ENCODE peak calls at places on chromosomes 1 and 21, in ten cellular contexts. P is IMR-90, L is testis, D is body of pancreas, T is breast epithelium, Q is GM12878, I is suprapubic skin, C is H54, E is uterus, O is Peyer's patch. F is an unnamed sample.

GRCh38 chr1:203467550-203467921 is 8.1 kb upstream of the PRELP start:
- DNase-seq in P (no peak), L (peak), D (peak), T (peak), Q (no peak), I (peak), C (no peak), E (peak), O (no peak), F (no peak)

GRCh38 chr1:223700942-223701637 is 11.2 kb upstream of the CAPN2 start:
- DNase-seq in P (peak), L (peak), D (no peak), T (peak), Q (no peak), I (no peak), C (no peak), E (peak), O (peak), F (peak)

GRCh38 chr1:108502624-108503023 is 52.5 kb downstream of the NBPF6 start:
- DNase-seq in P (peak), L (no peak), D (no peak), T (no peak), Q (no peak), I (no peak), C (no peak), E (no peak), O (no peak), F (no peak)

GRCh38 chr1:41762251-41762650 is 156.5 kb downstream of the HIVEP3 start:
- DNase-seq in P (no peak), L (no peak), D (no peak), T (no peak), Q (no peak), I (no peak), C (no peak), E (no peak), O (no peak), F (no peak)

GRCh38 chr1:32703479-32704291 is 1.1 kb upstream of the SYNC start:
- DNase-seq in P (peak), L (peak), D (no peak), T (peak), Q (no peak), I (peak), C (peak), E (peak), O (no peak), F (no peak)

GRCh38 chr1:171983584-171983983 is 142.3 kb downstream of the DNM3 start:
- DNase-seq in P (peak), L (no peak), D (no peak), T (no peak), Q (no peak), I (no peak), C (no peak), E (no peak), O (no peak), F (no peak)

GRCh38 chr1:205677152-205677551 is 3.2 kb downstream of the SLC45A3 start:
- DNase-seq in P (no peak), L (no peak), D (no peak), T (no peak), Q (no peak), I (no peak), C (no peak), E (no peak), O (no peak), F (peak)

GRCh38 chr21:27423906-27424595 is 457.2 kb upstream of the ADAMTS5 start:
- DNase-seq in P (peak), L (no peak), D (no peak), T (no peak), Q (no peak), I (no peak), C (no peak), E (no peak), O (no peak), F (no peak)

GRCh38 chr1:226384717-226385116 is 23.2 kb downstream of the PARP1 start:
- DNase-seq in P (no peak), L (no peak), D (no peak), T (no peak), Q (no peak), I (peak), C (no peak), E (no peak), O (no peak), F (no peak)

GRCh38 chr21:17784604-17785402 is 34.4 kb downstream of the C21orf91 start:
- DNase-seq in P (no peak), L (no peak), D (no peak), T (no peak), Q (peak), I (no peak), C (no peak), E (no peak), O (no peak), F (no peak)

GRCh38 chr1:203410117-203410900 is 59.4 kb upstream of the FMOD start:
- DNase-seq in P (no peak), L (peak), D (no peak), T (no peak), Q (no peak), I (no peak), C (no peak), E (peak), O (no peak), F (no peak)

GRCh38 chr21:15027056-15027455 is 37.7 kb downstream of the NRIP1 start:
- DNase-seq in P (no peak), L (no peak), D (no peak), T (no peak), Q (no peak), I (no peak), C (no peak), E (no peak), O (no peak), F (no peak)

GRCh38 chr1:225412803-225413338 is 15.0 kb downstream of the LBR start:
- DNase-seq in P (no peak), L (no peak), D (peak), T (no peak), Q (no peak), I (no peak), C (no peak), E (no peak), O (no peak), F (no peak)

GRCh38 chr1:22387888-22388564 is 63.6 kb upstream of the ZBTB40 start:
- DNase-seq in P (no peak), L (no peak), D (no peak), T (no peak), Q (no peak), I (no peak), C (no peak), E (no peak), O (no peak), F (no peak)

GRCh38 chr1:241536383-241536782 is 4.2 kb downstream of the KMO start:
- DNase-seq in P (peak), L (no peak), D (no peak), T (no peak), Q (no peak), I (no peak), C (no peak), E (no peak), O (no peak), F (no peak)

DNA sequence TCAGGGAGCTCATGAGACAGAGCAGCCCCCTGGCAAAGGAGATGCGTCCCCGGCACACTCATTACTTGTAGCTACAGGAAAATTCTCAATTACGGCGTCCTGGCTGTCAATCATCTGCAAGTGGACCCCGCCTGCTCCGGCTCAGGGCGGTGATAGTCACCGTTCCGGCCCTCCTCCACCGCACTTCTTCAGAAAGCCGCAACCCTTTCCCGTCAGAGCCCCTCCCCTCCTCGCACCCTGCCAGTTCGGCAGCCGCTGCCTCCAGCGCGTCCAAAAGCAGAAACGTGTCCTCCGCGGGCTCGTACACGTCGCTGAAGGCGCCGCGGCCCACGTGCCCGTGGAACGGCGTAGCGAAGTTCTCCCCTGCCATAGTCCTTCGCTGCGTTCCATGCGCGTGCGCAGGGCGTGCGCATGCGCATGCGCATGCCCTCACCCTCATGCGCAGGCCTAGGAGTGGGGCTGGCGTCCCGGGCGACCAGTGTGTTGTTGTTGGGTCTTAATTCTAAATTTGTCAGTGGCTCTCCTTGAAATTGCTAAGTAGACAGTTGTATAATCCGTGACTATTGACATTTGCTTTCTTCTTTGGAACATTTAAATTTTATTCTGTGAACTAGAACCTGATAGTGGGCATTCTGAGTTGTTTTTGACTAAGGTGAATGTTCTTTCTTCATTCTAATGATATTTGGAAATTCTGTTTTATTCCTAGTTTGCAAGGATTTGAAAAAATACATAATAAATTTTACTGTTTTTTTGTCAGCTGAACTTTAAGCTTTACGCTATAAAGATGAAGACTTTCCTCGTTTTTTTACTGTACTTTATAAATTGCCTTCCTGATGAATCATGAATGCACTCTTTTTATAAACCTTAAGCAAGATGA is 107.5 kb downstream of the LTN1 start:
- DNase-seq in P (peak), L (peak), D (peak), T (peak), Q (peak), I (peak), C (peak), E (peak), O (peak), F (peak)
- TF ChIP-seq POLR2A in P (no peak), L (peak), D (peak), T (peak), Q (peak), I (peak), C (peak), E (peak), O (peak), F (peak)

GRCh38 chr1:19613075-19613748 is 30.9 kb upstream of the NBL1 start:
- DNase-seq in P (no peak), L (no peak), D (no peak), T (no peak), Q (no peak), I (no peak), C (no peak), E (no peak), O (peak), F (no peak)
- TF ChIP-seq POLR2A in P (no peak), L (no peak), D (no peak), T (no peak), Q (no peak), I (no peak), C (no peak), E (no peak), O (peak), F (peak)

DNA sequence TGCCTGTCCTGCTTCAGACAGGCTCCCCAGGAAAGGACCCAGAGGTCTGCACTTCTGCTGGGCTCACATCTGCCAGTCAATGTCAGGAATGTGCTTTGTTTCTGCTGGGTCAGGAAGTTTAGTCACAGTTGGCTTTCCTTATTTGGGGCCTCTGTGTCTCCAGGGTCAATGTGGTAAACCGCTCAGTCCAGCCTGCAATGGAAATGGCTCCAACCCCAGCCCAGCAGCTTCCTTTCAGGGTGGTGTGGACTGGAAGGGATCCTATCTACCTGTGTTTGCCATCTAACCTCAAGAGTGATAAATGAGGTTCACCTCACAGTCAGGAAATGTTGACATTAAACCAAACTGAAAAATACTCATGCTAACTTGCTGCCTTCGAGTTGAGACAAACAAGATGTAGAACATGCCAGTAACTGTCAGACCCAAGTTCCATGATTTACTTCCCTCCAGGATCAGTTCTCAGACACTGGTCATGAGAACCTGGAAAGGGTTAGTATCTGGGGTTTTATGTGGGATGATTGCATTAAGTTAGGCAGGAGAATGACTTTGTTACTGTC is 20.3 kb downstream of the ENO1 start:
- DNase-seq in P (peak), L (no peak), D (no peak), T (no peak), Q (no peak), I (no peak), C (peak), E (no peak), O (peak), F (no peak)
- TF ChIP-seq POLR2A in P (no peak), L (no peak), D (no peak), T (no peak), Q (peak), I (no peak), C (no peak), E (no peak), O (no peak), F (no peak)

DNA sequence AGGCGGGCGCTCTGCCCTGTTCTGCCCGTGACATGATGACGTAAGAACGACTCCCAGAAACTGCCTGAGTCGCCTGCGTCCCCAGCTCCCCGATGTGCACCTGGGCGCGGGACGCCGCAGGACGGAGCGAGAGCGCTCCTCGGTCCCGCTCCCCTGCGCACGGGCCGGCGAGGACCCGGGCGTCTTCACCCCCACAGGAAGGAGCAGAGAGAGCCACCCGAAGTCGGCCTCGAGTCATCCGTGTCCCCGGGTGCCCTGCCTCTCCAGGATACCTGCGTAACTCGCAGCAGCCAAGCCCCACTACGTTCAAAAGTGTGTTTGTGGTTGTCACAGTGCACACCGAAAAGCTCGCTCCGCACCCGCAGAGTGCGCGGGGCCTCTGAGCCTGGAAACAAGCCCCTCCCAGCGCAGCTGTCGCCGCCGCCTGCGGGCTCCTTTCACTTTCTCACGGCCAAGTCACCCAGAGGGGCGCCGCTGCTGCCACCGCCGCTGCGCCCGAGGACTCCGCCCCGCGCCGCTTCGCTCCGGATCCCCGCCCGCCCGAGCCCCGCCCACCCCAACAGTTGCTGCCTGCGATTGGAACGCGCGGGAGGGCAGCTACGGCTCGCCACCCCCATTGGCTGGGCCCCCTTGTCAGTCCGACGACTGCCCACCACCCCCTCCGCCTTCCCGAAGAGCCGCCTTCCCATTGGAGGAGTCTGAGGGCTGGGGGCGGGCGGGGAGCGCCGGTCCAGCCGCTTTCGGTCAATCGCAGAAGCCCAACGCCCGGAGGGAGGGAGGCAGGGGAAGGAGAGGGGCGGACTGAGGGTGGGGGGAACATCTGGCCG is 3.1 kb upstream of the ZBTB18 start:
- DNase-seq in P (peak), L (peak), D (peak), T (peak), Q (peak), I (peak), C (peak), E (peak), O (peak), F (peak)
- TF ChIP-seq POLR2A in P (peak), L (peak), D (peak), T (peak), Q (peak), I (peak), C (peak), E (peak), O (peak), F (peak)